ENCODE peak calls at places on chromosomes 16 and 17, in eight cellular contexts. W, L, Q, D, Y, U, J and K are unnamed samples.

GRCh38 chr17:866568-867087 is 84.5 kb downstream of the MRM3 start:
- DNase-seq in W (no peak), L (no peak), Q (no peak), D (no peak), Y (no peak), U (no peak), J (no peak), K (no peak)

GRCh38 chr16:50547340-50547865 is 793 bp upstream of the NKD1 start:
- DNase-seq in W (no peak), L (peak), Q (no peak), D (no peak), Y (peak), U (peak), J (no peak), K (peak)

GRCh38 chr16:27217256-27217655 is 13.9 kb downstream of the KDM8 start:
- DNase-seq in W (peak), L (no peak), Q (no peak), D (peak), Y (no peak), U (no peak), J (no peak), K (no peak)

GRCh38 chr17:77354420-77354720 is 213.6 kb downstream of the SEC14L1 start:
- DNase-seq in W (no peak), L (no peak), Q (no peak), D (no peak), Y (no peak), U (no peak), J (no peak), K (no peak)

GRCh38 chr17:74426551-74427047 is 5.3 kb upstream of the GPRC5C start:
- DNase-seq in W (no peak), L (no peak), Q (no peak), D (no peak), Y (no peak), U (no peak), J (no peak), K (no peak)

GRCh38 chr17:48228720-48229119 is 121.2 kb downstream of the SNX11 start:
- DNase-seq in W (no peak), L (no peak), Q (no peak), D (no peak), Y (no peak), U (no peak), J (no peak), K (peak)

GRCh38 chr16:69691980-69692911 is 34.1 kb downstream of the NQO1 start:
- DNase-seq in W (peak), L (no peak), Q (no peak), D (peak), Y (no peak), U (no peak), J (no peak), K (no peak)

GRCh38 chr17:68310141-68310540 is 18.8 kb downstream of the ARSG start:
- DNase-seq in W (no peak), L (peak), Q (no peak), D (no peak), Y (no peak), U (no peak), J (no peak), K (no peak)

GRCh38 chr16:78375055-78375679 is 275.7 kb downstream of the WWOX start:
- DNase-seq in W (no peak), L (no peak), Q (no peak), D (no peak), Y (no peak), U (no peak), J (no peak), K (no peak)

GRCh38 chr17:45050680-45051059 is 762 bp downstream of the DCAKD start:
- DNase-seq in W (peak), L (no peak), Q (no peak), D (no peak), Y (no peak), U (no peak), J (no peak), K (peak)

GRCh38 chr17:40486513-40487370 is 14.7 kb downstream of the TNS4 start:
- DNase-seq in W (peak), L (no peak), Q (no peak), D (peak), Y (no peak), U (no peak), J (no peak), K (no peak)

GRCh38 chr16:15435216-15435864 is 952 bp downstream of the BMERB1 start:
- DNase-seq in W (no peak), L (no peak), Q (no peak), D (no peak), Y (no peak), U (no peak), J (no peak), K (no peak)

GRCh38 chr17:77959216-77959925 is 868 bp downstream of the TNRC6C start:
- DNase-seq in W (no peak), L (no peak), Q (no peak), D (no peak), Y (no peak), U (peak), J (no peak), K (peak)

GRCh38 chr17:40121191-40121885 is 433 bp upstream of the MSL1 start:
- DNase-seq in W (no peak), L (no peak), Q (no peak), D (no peak), Y (no peak), U (peak), J (no peak), K (peak)

GRCh38 chr16:11583889-11584565 is 2.7 kb downstream of the LITAF start:
- DNase-seq in W (no peak), L (no peak), Q (no peak), D (no peak), Y (no peak), U (peak), J (no peak), K (peak)

GRCh38 chr17:35423761-35424160 is 8.5 kb downstream of the SLFN12 start:
- DNase-seq in W (no peak), L (no peak), Q (no peak), D (no peak), Y (no peak), U (no peak), J (no peak), K (no peak)

GRCh38 chr16:54928421-54929089 is 2.1 kb upstream of the IRX5 start:
- DNase-seq in W (peak), L (no peak), Q (no peak), D (no peak), Y (no peak), U (peak), J (no peak), K (peak)

GRCh38 chr16:84460406-84461028 is 43.9 kb downstream of the MEAK7 start:
- DNase-seq in W (no peak), L (no peak), Q (no peak), D (no peak), Y (no peak), U (no peak), J (no peak), K (peak)

GRCh38 chr17:16521070-16521727 is 29.2 kb upstream of the LRRC75A start:
- DNase-seq in W (peak), L (peak), Q (peak), D (peak), Y (peak), U (peak), J (no peak), K (peak)

GRCh38 chr17:33292981-33293867 is at the start of gene ASIC2:
- DNase-seq in W (no peak), L (no peak), Q (no peak), D (no peak), Y (no peak), U (peak), J (no peak), K (peak)

GRCh38 chr17:79844869-79845600 is 5.8 kb upstream of the CBX4 start:
- DNase-seq in W (no peak), L (no peak), Q (no peak), D (no peak), Y (no peak), U (peak), J (no peak), K (peak)

GRCh38 chr16:11572301-11572995 is 14.3 kb downstream of the LITAF start:
- DNase-seq in W (no peak), L (peak), Q (no peak), D (no peak), Y (no peak), U (no peak), J (no peak), K (peak)

GRCh38 chr16:1655909-1656807 is 21.9 kb upstream of the JPT2 start:
- DNase-seq in W (no peak), L (no peak), Q (no peak), D (no peak), Y (no peak), U (no peak), J (no peak), K (no peak)

GRCh38 chr16:49857423-49858181 is 1.7 kb upstream of the ZNF423 start:
- DNase-seq in W (peak), L (no peak), Q (no peak), D (no peak), Y (peak), U (no peak), J (no peak), K (peak)

GRCh38 chr17:3557768-3558583 is at the start of gene TRPV3:
- DNase-seq in W (peak), L (peak), Q (no peak), D (no peak), Y (peak), U (no peak), J (no peak), K (peak)

GRCh38 chr17:60534010-60534555 is 8.0 kb upstream of the APPBP2 start:
- DNase-seq in W (no peak), L (no peak), Q (no peak), D (peak), Y (no peak), U (no peak), J (no peak), K (no peak)